ENCODE peak calls at places on chromosomes 3 and 15, in seven cellular contexts. One of them, this sample, is unnamed.

GRCh38 chr3:110180733-110181132 is 843.4 kb upstream of the DPPA4 start:
- DNase-seq in EH: peak
- DNase-seq in activated T-cell treated with anti-CD3 and anti-CD28 coated beads for 1 hour: no peak
- DNase-seq in GM03348: peak
- DNase-seq in NCI-H2029: no peak
- DNase-seq in small intestine: no peak
- DNase-seq in Caki2: no peak
- DNase-seq in this sample: peak

GRCh38 chr3:58102371-58102750 is 94.1 kb downstream of the FLNB start:
- DNase-seq in EH: no peak
- DNase-seq in activated T-cell treated with anti-CD3 and anti-CD28 coated beads for 1 hour: no peak
- DNase-seq in GM03348: no peak
- DNase-seq in NCI-H2029: no peak
- DNase-seq in small intestine: no peak
- DNase-seq in Caki2: no peak
- DNase-seq in this sample: no peak

GRCh38 chr15:66803182-66803729 is 101.2 kb downstream of the SMAD6 start:
- DNase-seq in EH: peak
- DNase-seq in activated T-cell treated with anti-CD3 and anti-CD28 coated beads for 1 hour: no peak
- DNase-seq in GM03348: peak
- DNase-seq in NCI-H2029: peak
- DNase-seq in small intestine: peak
- DNase-seq in Caki2: peak
- DNase-seq in this sample: no peak

GRCh38 chr15:80003171-80003570 is 32.2 kb upstream of the BCL2A1 start:
- DNase-seq in EH: peak
- DNase-seq in activated T-cell treated with anti-CD3 and anti-CD28 coated beads for 1 hour: no peak
- DNase-seq in GM03348: no peak
- DNase-seq in NCI-H2029: no peak
- DNase-seq in small intestine: no peak
- DNase-seq in Caki2: no peak
- DNase-seq in this sample: no peak

GRCh38 chr15:40843885-40844542 is at the start of gene SPINT1:
- DNase-seq in EH: peak
- DNase-seq in activated T-cell treated with anti-CD3 and anti-CD28 coated beads for 1 hour: peak
- DNase-seq in GM03348: peak
- DNase-seq in NCI-H2029: no peak
- DNase-seq in small intestine: peak
- DNase-seq in Caki2: peak
- DNase-seq in this sample: no peak

GRCh38 chr3:154151969-154152368 is 30.8 kb downstream of the ARHGEF26 start:
- DNase-seq in EH: peak
- DNase-seq in activated T-cell treated with anti-CD3 and anti-CD28 coated beads for 1 hour: no peak
- DNase-seq in GM03348: peak
- DNase-seq in NCI-H2029: no peak
- DNase-seq in small intestine: no peak
- DNase-seq in Caki2: peak
- DNase-seq in this sample: no peak

GRCh38 chr15:48086582-48086981 is 34.2 kb upstream of the SLC24A5 start:
- DNase-seq in EH: peak
- DNase-seq in activated T-cell treated with anti-CD3 and anti-CD28 coated beads for 1 hour: no peak
- DNase-seq in GM03348: peak
- DNase-seq in NCI-H2029: no peak
- DNase-seq in small intestine: no peak
- DNase-seq in Caki2: no peak
- DNase-seq in this sample: no peak

GRCh38 chr3:129626744-129627349 is 20.4 kb upstream of the PLXND1 start:
- DNase-seq in EH: peak
- DNase-seq in activated T-cell treated with anti-CD3 and anti-CD28 coated beads for 1 hour: peak
- DNase-seq in GM03348: peak
- DNase-seq in NCI-H2029: peak
- DNase-seq in small intestine: peak
- DNase-seq in Caki2: peak
- DNase-seq in this sample: peak

GRCh38 chr3:97835761-97836160 is 13.9 kb downstream of the CRYBG3 start:
- DNase-seq in EH: peak
- DNase-seq in activated T-cell treated with anti-CD3 and anti-CD28 coated beads for 1 hour: no peak
- DNase-seq in GM03348: no peak
- DNase-seq in NCI-H2029: no peak
- DNase-seq in small intestine: no peak
- DNase-seq in Caki2: no peak
- DNase-seq in this sample: no peak

GRCh38 chr3:49470714-49471420 is 800 bp downstream of the DAG1 start:
- DNase-seq in EH: no peak
- DNase-seq in activated T-cell treated with anti-CD3 and anti-CD28 coated beads for 1 hour: no peak
- DNase-seq in GM03348: no peak
- DNase-seq in NCI-H2029: peak
- DNase-seq in small intestine: peak
- DNase-seq in Caki2: no peak
- DNase-seq in this sample: peak

GRCh38 chr15:100926258-100926657 is 7.1 kb downstream of the LRRK1 start:
- DNase-seq in EH: no peak
- DNase-seq in activated T-cell treated with anti-CD3 and anti-CD28 coated beads for 1 hour: no peak
- DNase-seq in GM03348: no peak
- DNase-seq in NCI-H2029: no peak
- DNase-seq in small intestine: no peak
- DNase-seq in Caki2: no peak
- DNase-seq in this sample: no peak

GRCh38 chr3:14143826-14144225 is 19.0 kb downstream of the TMEM43 start:
- DNase-seq in EH: peak
- DNase-seq in activated T-cell treated with anti-CD3 and anti-CD28 coated beads for 1 hour: no peak
- DNase-seq in GM03348: peak
- DNase-seq in NCI-H2029: peak
- DNase-seq in small intestine: no peak
- DNase-seq in Caki2: peak
- DNase-seq in this sample: no peak

GRCh38 chr3:172272699-172273098 is 175.6 kb downstream of the GHSR start:
- DNase-seq in EH: peak
- DNase-seq in activated T-cell treated with anti-CD3 and anti-CD28 coated beads for 1 hour: no peak
- DNase-seq in GM03348: peak
- DNase-seq in NCI-H2029: no peak
- DNase-seq in small intestine: no peak
- DNase-seq in Caki2: no peak
- DNase-seq in this sample: no peak

GRCh38 chr3:114551770-114552526 is 258.1 kb downstream of the TIGIT start:
- DNase-seq in EH: peak
- DNase-seq in activated T-cell treated with anti-CD3 and anti-CD28 coated beads for 1 hour: no peak
- DNase-seq in GM03348: no peak
- DNase-seq in NCI-H2029: no peak
- DNase-seq in small intestine: no peak
- DNase-seq in Caki2: peak
- DNase-seq in this sample: no peak

GRCh38 chr3:147458995-147459704 is 50.0 kb downstream of the ZIC1 start:
- DNase-seq in EH: peak
- DNase-seq in activated T-cell treated with anti-CD3 and anti-CD28 coated beads for 1 hour: no peak
- DNase-seq in GM03348: no peak
- DNase-seq in NCI-H2029: no peak
- DNase-seq in small intestine: no peak
- DNase-seq in Caki2: no peak
- DNase-seq in this sample: no peak

GRCh38 chr3:24472358-24472757 is 22.3 kb downstream of the THRB start:
- DNase-seq in EH: no peak
- DNase-seq in activated T-cell treated with anti-CD3 and anti-CD28 coated beads for 1 hour: no peak
- DNase-seq in GM03348: no peak
- DNase-seq in NCI-H2029: no peak
- DNase-seq in small intestine: no peak
- DNase-seq in Caki2: peak
- DNase-seq in this sample: no peak

GRCh38 chr15:28097656-28098359 is 1.3 kb downstream of the OCA2 start:
- DNase-seq in EH: no peak
- DNase-seq in activated T-cell treated with anti-CD3 and anti-CD28 coated beads for 1 hour: no peak
- DNase-seq in GM03348: no peak
- DNase-seq in NCI-H2029: no peak
- DNase-seq in small intestine: no peak
- DNase-seq in Caki2: no peak
- DNase-seq in this sample: no peak